ENCODE peak calls at places on chromosomes 11 and 22, in six cellular contexts. D is activated CD4-positive, alpha-beta T cell treated with anti-CD3 and anti-CD28 coated beads, Interleukin-2, amount 10 ng/mL, durations not matched to agents 7 days and 5 days; P is breast epithelium; K is immature natural killer cell; J is right atrium auricular region; L is GM03348. X is an unnamed sample.
A peak's percentile ranks its signal among the peaks of the same experiment; 100 is the strongest.

GRCh38 chr11:6569706-6570105 is 33.7 kb downstream of the RRP8 start:
- DNase-seq in D (no peak), P (no peak), K (no peak), J (no peak), L (no peak), X (no peak)

GRCh38 chr11:124758355-124759267 is 3.5 kb downstream of the ESAM start:
- DNase-seq in D (peak; percentile 67), P (peak; percentile 70), K (peak; percentile 47), J (no peak), L (peak; percentile 86), X (peak; percentile 59)

GRCh38 chr22:46148885-46149492 is 1.3 kb upstream of the PPARA start:
- DNase-seq in D (no peak), P (no peak), K (peak; percentile 27), J (no peak), L (no peak), X (peak; percentile 20)

GRCh38 chr11:65489061-65489705 is 9.7 kb upstream of the MALAT1 start:
- DNase-seq in D (no peak), P (peak; percentile 83), K (no peak), J (no peak), L (peak; percentile 46), X (no peak)

GRCh38 chr11:22711880-22712279 is 45.5 kb downstream of the GAS2 start:
- DNase-seq in D (no peak), P (no peak), K (no peak), J (no peak), L (no peak), X (no peak)

GRCh38 chr11:79488286-79488685 is 47.5 kb upstream of the TENM4 start:
- DNase-seq in D (no peak), P (no peak), K (no peak), J (no peak), L (peak; percentile 31), X (no peak)

GRCh38 chr22:47102648-47103047 is 340.2 kb downstream of the TBC1D22A start:
- DNase-seq in D (no peak), P (no peak), K (no peak), J (no peak), L (no peak), X (no peak)

GRCh38 chr11:117604349-117604995 is 192.5 kb downstream of the DSCAML1 start:
- DNase-seq in D (no peak), P (no peak), K (no peak), J (no peak), L (no peak), X (no peak)

GRCh38 chr22:46553189-46553588 is 15.8 kb upstream of the CELSR1 start:
- DNase-seq in D (no peak), P (no peak), K (no peak), J (no peak), L (no peak), X (no peak)

GRCh38 chr11:112558691-112559090 is 298.0 kb upstream of the PLET1 start:
- DNase-seq in D (no peak), P (no peak), K (no peak), J (no peak), L (no peak), X (no peak)

GRCh38 chr11:82536706-82537105 is 197.0 kb downstream of the FAM181B start:
- DNase-seq in D (no peak), P (no peak), K (no peak), J (no peak), L (no peak), X (no peak)

GRCh38 chr11:12077535-12078280 is 32.7 kb upstream of the MICAL2 start:
- DNase-seq in D (no peak), P (no peak), K (no peak), J (no peak), L (no peak), X (no peak)

GRCh38 chr11:67572747-67573419 is 10.7 kb upstream of the GSTP1 start:
- DNase-seq in D (peak; percentile 41), P (peak; percentile 54), K (peak; percentile 39), J (no peak), L (peak; percentile 32), X (no peak)

GRCh38 chr11:124884869-124885479 is 12.7 kb downstream of the ROBO4 start:
- DNase-seq in D (no peak), P (no peak), K (no peak), J (no peak), L (no peak), X (no peak)

GRCh38 chr22:18013436-18013835 is 10.9 kb downstream of the MICAL3 start:
- DNase-seq in D (no peak), P (no peak), K (no peak), J (no peak), L (no peak), X (no peak)

GRCh38 chr22:48089601-48090331 is 1327.3 kb downstream of the TBC1D22A start:
- DNase-seq in D (no peak), P (peak; percentile 20), K (no peak), J (peak; percentile 66), L (peak; percentile 78), X (peak; percentile 59)

GRCh38 chr11:127470485-127470884 is 469.9 kb upstream of the KIRREL3 start:
- DNase-seq in D (no peak), P (no peak), K (no peak), J (no peak), L (no peak), X (no peak)

GRCh38 chr11:74024630-74025029 is 15.7 kb upstream of the UCP3 start:
- DNase-seq in D (no peak), P (no peak), K (peak; percentile 27), J (peak; percentile 94), L (peak; percentile 77), X (peak; percentile 72)

GRCh38 chr11:34158661-34159060 is 53.2 kb downstream of the NAT10 start:
- DNase-seq in D (peak; percentile 26), P (no peak), K (peak; percentile 14), J (no peak), L (no peak), X (no peak)

GRCh38 chr11:22670803-22671202 is 4.4 kb downstream of the GAS2 start:
- DNase-seq in D (no peak), P (no peak), K (no peak), J (no peak), L (no peak), X (no peak)

GRCh38 chr22:45120931-45121330 is 42.8 kb upstream of the NUP50 start:
- DNase-seq in D (no peak), P (no peak), K (no peak), J (no peak), L (no peak), X (no peak)

X was measured in tibial nerve.